ENCODE peak calls at places on chromosomes 4 and X, in four cellular contexts. F is GM12878, L is K562, R is HepG2. H is an unnamed sample.

GRCh38 chrX:73831500-73831899 is 268.5 kb downstream of the CHIC1 start:
- DNase-seq in F (no peak), L (no peak), R (no peak), H (no peak)

GRCh38 chrX:31708116-31708515 is 636.3 kb upstream of the FTHL17 start:
- DNase-seq in F (no peak), L (no peak), R (no peak), H (no peak)

GRCh38 chr4:147879676-147880075 is 147.8 kb downstream of the ARHGAP10 start:
- DNase-seq in F (no peak), L (no peak), R (no peak), H (no peak)

GRCh38 chrX:75096331-75096730 is 59.8 kb downstream of the ABCB7 start:
- DNase-seq in F (no peak), L (no peak), R (no peak), H (no peak)

GRCh38 chr4:86220137-86220536 is 139.7 kb downstream of the MAPK10 start:
- DNase-seq in F (no peak), L (no peak), R (no peak), H (no peak)

GRCh38 chr4:15917297-15917696 is 21.2 kb downstream of the FGFBP1 start:
- DNase-seq in F (no peak), L (no peak), R (no peak), H (no peak)

GRCh38 chr4:68951078-68951805 is at the start of gene UGT2A3:
- DNase-seq in F (peak; percentile 23), L (no peak), R (peak; percentile 99), H (peak; percentile 78)

GRCh38 chr4:143286058-143286457 is 50.6 kb upstream of the GAB1 start:
- DNase-seq in F (no peak), L (no peak), R (no peak), H (no peak)

GRCh38 chr4:174427562-174428140 is 94.6 kb downstream of the HPGD start:
- DNase-seq in F (no peak), L (no peak), R (no peak), H (no peak)

GRCh38 chr4:126568652-126569580 is 1063.8 kb upstream of the INTU start:
- DNase-seq in F (no peak), L (no peak), R (no peak), H (no peak)

GRCh38 chr4:38366451-38366850 is 297.5 kb upstream of the KLF3 start:
- DNase-seq in F (no peak), L (no peak), R (no peak), H (no peak)

GRCh38 chrX:31132803-31133202 is 61.0 kb upstream of the FTHL17 start:
- DNase-seq in F (no peak), L (no peak), R (no peak), H (no peak)

GRCh38 chr4:159267023-159267939 is 164.4 kb downstream of the RAPGEF2 start:
- DNase-seq in F (no peak), L (no peak), R (no peak), H (no peak)

GRCh38 chr4:87356832-87357526 is 34.0 kb downstream of the HSD17B11 start:
- DNase-seq in F (no peak), L (no peak), R (no peak), H (no peak)

GRCh38 chr4:108685036-108685686 is 34.8 kb downstream of the OSTC start:
- DNase-seq in F (no peak), L (no peak), R (no peak), H (no peak)

GRCh38 chr4:74098628-74098995 is 383 bp downstream of the CXCL2 start:
- DNase-seq in F (no peak), L (no peak), R (no peak), H (no peak)

GRCh38 chr4:74962584-74962983 is 29.7 kb downstream of the PARM1 start:
- DNase-seq in F (no peak), L (no peak), R (no peak), H (no peak)

GRCh38 chr4:1502976-1503375 is 96.7 kb upstream of the NKX1-1 start:
- DNase-seq in F (no peak), L (no peak), R (no peak), H (no peak)

GRCh38 chr4:127809173-127809800 is 27.2 kb downstream of the HSPA4L start:
- DNase-seq in F (no peak), L (no peak), R (peak; percentile 4), H (peak; percentile 6)

GRCh38 chr4:98332017-98332416 is 70.8 kb downstream of the RAP1GDS1 start:
- DNase-seq in F (no peak), L (no peak), R (no peak), H (no peak)

GRCh38 chr4:124334119-124334518 is 378.4 kb downstream of the ANKRD50 start:
- DNase-seq in F (no peak), L (peak; percentile 10), R (peak; percentile 24), H (peak; percentile 65)

GRCh38 chr4:170672571-170672970 is 582.8 kb upstream of the AADAT start:
- DNase-seq in F (no peak), L (no peak), R (no peak), H (no peak)

GRCh38 chr4:54872246-54872645 is 214.5 kb downstream of the KIT start:
- DNase-seq in F (no peak), L (no peak), R (no peak), H (no peak)

GRCh38 chr4:64271601-64272081 is 137.6 kb downstream of the TECRL start:
- DNase-seq in F (no peak), L (no peak), R (peak; percentile 31), H (peak; percentile 2)

GRCh38 chr4:55318135-55318534 is 27.9 kb upstream of the SRD5A3 start:
- DNase-seq in F (no peak), L (no peak), R (no peak), H (no peak)

GRCh38 chrX:129629837-129630236 is 24.9 kb downstream of the APLN start:
- DNase-seq in F (no peak), L (no peak), R (no peak), H (no peak)

GRCh38 chr4:34293459-34293858 is 1950.9 kb downstream of the ARAP2 start:
- DNase-seq in F (no peak), L (no peak), R (no peak), H (no peak)

GRCh38 chr4:41132055-41132683 is 82.2 kb downstream of the APBB2 start:
- DNase-seq in F (no peak), L (no peak), R (peak; percentile 94), H (no peak)
- TF ChIP-seq CHD4 in F (no peak), L (no peak), R (no peak), H (no peak)

GRCh38 chr4:40838742-40839141 is 89.0 kb downstream of the NSUN7 start:
- DNase-seq in F (no peak), L (no peak), R (no peak), H (peak; percentile 12)

GRCh38 chr4:40840985-40841571 is 91.3 kb downstream of the NSUN7 start:
- DNase-seq in F (peak; percentile 64), L (peak; percentile 59), R (peak; percentile 70), H (peak; percentile 78)

GRCh38 chr4:40842725-40843401 is 93.1 kb downstream of the NSUN7 start:
- DNase-seq in F (no peak), L (no peak), R (peak; percentile 32), H (no peak)

GRCh38 chr4:40842318-40842717 is 92.6 kb downstream of the NSUN7 start:
- DNase-seq in F (no peak), L (no peak), R (no peak), H (no peak)

DNA sequence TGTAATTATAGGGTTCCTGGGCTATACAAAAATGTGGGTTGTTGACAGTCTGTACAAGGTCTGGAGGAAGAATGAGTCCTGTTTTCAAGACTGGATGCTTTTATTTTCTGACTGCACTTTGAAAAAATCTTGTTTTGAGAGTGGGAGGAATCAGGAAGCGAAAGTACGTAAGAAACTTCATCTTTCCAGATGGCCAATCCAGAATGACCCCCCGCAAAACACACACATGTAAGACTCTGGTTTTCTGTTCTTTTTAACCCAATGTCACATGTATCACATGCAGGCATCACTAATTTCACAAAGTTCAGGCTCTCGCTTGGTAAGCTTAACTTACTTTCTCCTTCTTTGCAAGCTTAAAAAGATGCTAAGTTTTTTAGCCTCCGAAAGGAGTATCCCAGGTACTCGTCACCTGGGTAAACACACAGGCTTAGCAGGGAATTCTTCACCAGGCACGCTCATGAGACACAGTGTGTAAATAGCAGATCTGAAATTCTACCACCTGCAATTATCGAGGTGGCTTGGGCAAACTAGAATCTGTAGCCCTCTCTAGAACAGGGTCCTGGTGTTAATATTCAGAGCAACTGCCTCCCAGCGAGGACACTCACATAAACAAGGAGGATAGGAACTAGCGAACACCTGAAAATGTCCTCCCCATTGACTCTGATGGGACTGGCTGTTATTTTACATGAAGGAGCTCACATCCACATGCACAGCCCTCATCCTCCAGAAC is 90.7 kb downstream of the NSUN7 start:
- DNase-seq in F (peak; percentile 42), L (no peak), R (no peak), H (no peak)
- TF ChIP-seq CHD4 in F (no peak), L (no peak), R (no peak), H (no peak)

GRCh38 chrX:115630204-115630603 is 69.2 kb downstream of the PLS3 start:
- DNase-seq in F (no peak), L (no peak), R (no peak), H (no peak)
- TF ChIP-seq CHD4 in F (no peak), L (no peak), R (no peak), H (no peak)

GRCh38 chr4:176313596-176314341 is 6.0 kb upstream of the SPCS3 start:
- DNase-seq in F (no peak), L (no peak), R (no peak), H (no peak)
- TF ChIP-seq CHD4 in F (no peak), L (no peak), R (no peak), H (no peak)

GRCh38 chr4:189021831-189022230 is 882.6 kb downstream of the TRIML1 start:
- DNase-seq in F (no peak), L (no peak), R (no peak), H (peak; percentile 53)

DNA sequence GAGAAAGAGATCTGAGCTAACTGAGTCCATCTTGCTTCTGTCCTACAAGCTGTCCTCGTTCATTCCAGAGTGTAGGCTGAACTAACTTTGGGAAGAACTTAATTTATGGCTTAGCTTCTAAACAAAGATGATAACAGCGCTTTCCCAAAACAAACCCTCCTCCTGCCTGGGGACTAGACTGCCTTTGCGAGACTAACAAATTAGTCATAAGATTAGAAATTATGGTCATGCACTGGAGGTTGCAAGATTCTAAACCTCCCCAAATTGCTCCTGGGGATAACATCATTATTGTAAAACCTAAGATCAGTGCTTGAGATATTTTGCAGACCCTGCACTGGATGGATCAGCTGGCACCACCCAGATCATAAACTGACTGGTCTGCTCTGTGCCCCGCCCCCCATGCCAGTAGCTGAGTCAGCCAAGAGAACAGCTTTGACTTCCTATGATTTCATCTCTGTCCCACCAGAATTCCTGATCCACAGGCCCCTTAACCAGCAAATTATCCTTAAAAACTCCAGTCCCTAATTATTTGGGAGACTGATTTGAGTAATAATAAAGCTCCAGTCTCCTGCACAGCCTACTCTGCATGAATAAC is 883.3 kb downstream of the TRIML1 start:
- DNase-seq in F (no peak), L (no peak), R (no peak), H (no peak)
- TF ChIP-seq CHD4 in F (no peak), L (no peak), R (no peak), H (no peak)

GRCh38 chrX:134255555-134255954 is 18.6 kb downstream of the CCDC160 start:
- DNase-seq in F (no peak), L (no peak), R (no peak), H (no peak)

GRCh38 chrX:134256684-134257083 is 19.7 kb downstream of the CCDC160 start:
- DNase-seq in F (no peak), L (no peak), R (no peak), H (no peak)

GRCh38 chrX:134254511-134254910 is 17.5 kb downstream of the CCDC160 start:
- DNase-seq in F (no peak), L (no peak), R (no peak), H (no peak)

DNA sequence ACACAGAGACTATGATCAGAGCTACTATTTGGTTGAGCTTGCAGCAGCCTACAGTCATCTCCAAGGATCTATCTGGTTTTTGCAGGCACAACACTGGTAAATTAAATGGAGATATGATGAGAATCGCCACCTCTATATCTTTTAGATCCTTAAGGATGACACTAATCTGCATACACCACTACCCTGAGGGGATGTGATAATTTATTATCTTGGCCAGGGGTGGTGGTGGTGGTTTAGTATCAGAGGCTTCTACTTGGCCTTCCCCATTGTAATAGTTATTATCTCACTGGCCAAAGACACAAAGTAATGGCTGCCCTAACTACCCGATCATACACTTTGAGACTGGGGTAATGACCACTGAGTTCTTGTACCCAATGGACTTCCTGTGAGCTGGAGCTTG is 21.2 kb downstream of the CCDC160 start:
- DNase-seq in F (no peak), L (no peak), R (no peak), H (no peak)
- TF ChIP-seq CHD4 in F (no peak), L (no peak), R (no peak), H (no peak)

H was measured in A549.